ENCODE peak calls at places on chromosomes 6 and 20, in ten cellular contexts. P, I, V, E, K, U, G, R, T and B are unnamed samples.

GRCh38 chr6:152146385-152146784 is 338.9 kb downstream of the ESR1 start:
- DNase-seq in P (peak), R (no peak), I (no peak), K (no peak), G (no peak), E (no peak), T (no peak), V (no peak), U (no peak), B (no peak)

GRCh38 chr6:98335594-98335993 is 498.8 kb upstream of the POU3F2 start:
- DNase-seq in U (no peak), V (no peak), E (no peak), I (no peak), T (peak), K (no peak), P (no peak), G (no peak), R (no peak), B (no peak)

GRCh38 chr6:157761331-157761921 is 61.6 kb upstream of the SNX9 start:
- DNase-seq in V (no peak), T (no peak), U (no peak), I (no peak), G (no peak), P (peak), E (no peak), K (no peak), R (no peak), B (no peak)

GRCh38 chr6:53910834-53911233 is 116.0 kb downstream of the LRRC1 start:
- DNase-seq in E (no peak), I (no peak), R (no peak), P (no peak), V (no peak), K (no peak), T (peak), U (no peak), G (peak), B (no peak)

GRCh38 chr6:13923527-13924145 is 1.1 kb upstream of the RNF182 start:
- DNase-seq in T (no peak), E (no peak), I (no peak), V (no peak), K (peak), P (peak), R (no peak), U (no peak), G (no peak), B (no peak)

GRCh38 chr6:161985911-161986310 is 712.0 kb upstream of the AGPAT4 start:
- DNase-seq in R (no peak), T (no peak), I (no peak), P (no peak), K (no peak), V (no peak), E (no peak), U (no peak), G (no peak), B (no peak)

GRCh38 chr6:148497256-148497655 is 154.6 kb downstream of the SASH1 start:
- DNase-seq in T (no peak), K (no peak), P (peak), R (no peak), E (no peak), G (no peak), V (no peak), U (no peak), I (no peak), B (no peak)

GRCh38 chr6:44043479-44044153 is 83.6 kb downstream of the MRPL14 start:
- DNase-seq in K (peak), P (peak), E (peak), T (no peak), U (peak), I (no peak), R (peak), G (no peak), V (no peak), B (no peak)

GRCh38 chr20:11205769-11206362 is 532.1 kb upstream of the JAG1 start:
- DNase-seq in V (no peak), I (no peak), U (no peak), P (no peak), R (no peak), G (no peak), K (no peak), E (no peak), T (no peak), B (no peak)

GRCh38 chr20:4608861-4609260 is 112.8 kb upstream of the PRND start:
- DNase-seq in K (no peak), T (no peak), P (no peak), I (no peak), U (no peak), E (no peak), V (no peak), G (no peak), R (no peak), B (no peak)

GRCh38 chr20:57946559-57947315 is 236.9 kb upstream of the PMEPA1 start:
- DNase-seq in K (no peak), P (no peak), R (peak), G (no peak), U (no peak), V (no peak), T (no peak), I (no peak), E (no peak), B (no peak)

GRCh38 chr20:62461157-62461556 is 14.6 kb downstream of the GATA5 start:
- DNase-seq in V (no peak), E (peak), P (no peak), K (no peak), U (no peak), G (no peak), I (no peak), T (no peak), R (no peak), B (no peak)

GRCh38 chr6:157586088-157586414 is 205.1 kb downstream of the ZDHHC14 start:
- DNase-seq in G (no peak), I (no peak), V (no peak), P (no peak), E (no peak), K (no peak), U (no peak), T (peak), R (no peak), B (no peak)

GRCh38 chr20:44644384-44645131 is 6.9 kb downstream of the ADA start:
- DNase-seq in T (no peak), K (no peak), R (no peak), V (no peak), I (no peak), P (no peak), G (no peak), E (no peak), U (peak), B (no peak)

GRCh38 chr20:38117205-38117604 is 47.9 kb downstream of the TGM2 start:
- DNase-seq in V (no peak), P (no peak), G (no peak), U (no peak), E (no peak), T (no peak), R (no peak), K (no peak), I (no peak), B (no peak)

GRCh38 chr6:105649192-105649591 is 246.3 kb upstream of the PREP start:
- DNase-seq in V (no peak), K (no peak), E (no peak), R (no peak), I (no peak), U (no peak), G (no peak), P (no peak), T (no peak), B (no peak)

GRCh38 chr20:38883081-38883980 is 42.9 kb upstream of the FAM83D start:
- DNase-seq in I (no peak), K (no peak), G (no peak), E (peak), R (no peak), P (peak), V (no peak), U (peak), T (no peak), B (no peak)

GRCh38 chr6:113439861-113440260 is 417.3 kb upstream of the MARCKS start:
- DNase-seq in G (no peak), V (no peak), T (peak), U (no peak), K (no peak), E (no peak), R (no peak), I (no peak), P (no peak), B (no peak)

GRCh38 chr6:168336967-168337366 is 17.4 kb upstream of the DACT2 start:
- DNase-seq in T (no peak), V (no peak), K (no peak), U (no peak), I (no peak), R (no peak), P (no peak), E (no peak), G (no peak), B (no peak)

GRCh38 chr20:36827541-36828279 is 48.2 kb upstream of the TLDC2 start:
- DNase-seq in R (no peak), K (no peak), T (no peak), G (peak), P (no peak), E (peak), I (no peak), U (no peak), V (no peak), B (no peak)

GRCh38 chr6:111745186-111745585 is 128.1 kb downstream of the FYN start:
- DNase-seq in E (no peak), R (no peak), V (no peak), K (no peak), T (no peak), G (no peak), P (peak), U (no peak), I (no peak), B (no peak)

GRCh38 chr6:131532476-131533108 is 40.4 kb upstream of the ARG1 start:
- DNase-seq in G (no peak), U (no peak), T (no peak), I (no peak), P (no peak), E (no peak), K (no peak), R (no peak), V (no peak), B (no peak)

GRCh38 chr20:5216663-5217062 is 89.9 kb downstream of the CDS2 start:
- DNase-seq in G (no peak), R (no peak), E (peak), V (no peak), I (no peak), P (no peak), U (no peak), T (no peak), K (no peak), B (no peak)

GRCh38 chr6:85672623-85673022 is 29.9 kb upstream of the SYNCRIP start:
- DNase-seq in G (no peak), R (no peak), U (no peak), V (no peak), I (no peak), P (no peak), K (no peak), T (no peak), E (no peak), B (no peak)

GRCh38 chr6:168979254-168979653 is 274.4 kb downstream of the THBS2 start:
- DNase-seq in V (no peak), T (no peak), E (no peak), K (no peak), I (no peak), U (no peak), R (no peak), G (no peak), P (no peak), B (no peak)

GRCh38 chr6:75130784-75131183 is 75.1 kb downstream of the COL12A1 start:
- DNase-seq in I (no peak), R (no peak), E (no peak), K (no peak), G (peak), T (no peak), P (peak), V (no peak), U (no peak), B (no peak)

GRCh38 chr6:121639041-121639440 is 203.6 kb downstream of the GJA1 start:
- DNase-seq in G (no peak), T (no peak), K (no peak), I (no peak), R (no peak), U (no peak), P (no peak), E (no peak), V (no peak), B (no peak)

GRCh38 chr6:16760536-16761468 is at the start of gene ATXN1:
- DNase-seq in I (peak), V (no peak), R (no peak), K (peak), P (peak), G (peak), T (peak), E (peak), U (no peak), B (peak)

GRCh38 chr6:16762547-16763477 is 1.6 kb upstream of the ATXN1 start:
- DNase-seq in R (no peak), U (peak), I (no peak), E (peak), T (peak), G (peak), V (peak), P (peak), K (peak), B (peak)

GRCh38 chr6:16762265-16762546 is 946 bp upstream of the ATXN1 start:
- DNase-seq in K (no peak), I (no peak), E (no peak), R (no peak), G (no peak), V (no peak), T (no peak), P (peak), U (no peak), B (no peak)

GRCh38 chr6:16759646-16760535 is 1.4 kb downstream of the ATXN1 start:
- DNase-seq in E (peak), V (peak), R (peak), I (peak), P (peak), G (peak), U (peak), K (peak), T (peak), B (peak)

GRCh38 chr6:16761469-16762264 is 407 bp upstream of the ATXN1 start:
- DNase-seq in R (peak), K (peak), G (peak), E (peak), U (peak), V (peak), P (peak), I (peak), T (peak), B (peak)
- TF ChIP-seq CTCF in R (peak), K (peak), G (no peak), E (peak), U (peak), V (peak), P (no peak), I (peak), T (peak), B (no peak)

DNA sequence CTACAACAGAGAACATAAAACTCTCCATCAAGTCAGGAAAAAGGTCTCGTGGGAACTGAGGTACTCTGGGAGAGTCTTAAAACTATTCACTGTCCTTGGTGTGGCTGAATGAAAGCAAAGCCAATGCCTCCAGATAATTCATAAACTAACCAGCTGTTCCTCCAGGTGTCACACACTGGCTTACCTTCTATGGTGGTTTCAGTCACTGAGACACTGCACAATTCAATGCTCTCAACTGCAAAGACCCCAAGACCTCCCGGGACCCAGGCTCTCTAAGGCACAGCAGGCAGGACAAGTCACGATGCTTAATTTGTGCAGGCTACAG is 100.8 kb downstream of the GMPR start:
- DNase-seq in K (no peak), V (no peak), I (no peak), G (no peak), E (no peak), U (no peak), T (no peak), R (no peak), P (no peak), B (no peak)
- TF ChIP-seq CTCF in K (no peak), V (no peak), I (no peak), G (no peak), E (no peak), U (no peak), T (no peak), R (no peak), P (no peak), B (no peak)

GRCh38 chr6:7087066-7087465 is 20.7 kb upstream of the RREB1 start:
- DNase-seq in R (no peak), T (peak), U (no peak), V (no peak), E (no peak), G (no peak), P (peak), I (no peak), K (no peak), B (no peak)
- TF ChIP-seq CTCF in R (peak), T (peak), U (no peak), V (no peak), E (peak), G (no peak), P (peak), I (no peak), K (no peak), B (no peak)

DNA sequence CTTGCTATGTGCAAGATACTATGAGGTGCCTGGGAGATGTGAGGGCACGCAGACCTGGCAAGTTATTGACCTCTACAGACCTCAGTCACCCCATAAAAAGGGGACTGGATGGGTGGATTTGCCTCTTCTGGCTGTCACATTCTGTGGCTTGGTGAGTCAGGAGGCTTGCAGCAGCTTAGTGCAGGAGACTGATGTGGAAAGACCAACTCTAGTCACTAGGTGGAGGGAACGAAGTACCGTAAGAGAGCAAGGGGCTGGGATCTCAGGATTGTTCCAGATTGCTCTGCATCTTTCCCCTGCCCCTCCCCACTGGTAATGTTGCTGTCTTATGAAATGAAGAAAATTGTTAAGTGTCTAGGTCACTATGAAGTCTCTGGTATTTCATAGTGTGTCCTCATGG is 3.3 kb downstream of the MAPRE1 start:
- DNase-seq in U (no peak), V (no peak), K (no peak), P (peak), T (peak), R (no peak), G (no peak), E (no peak), I (no peak), B (no peak)
- TF ChIP-seq CTCF in U (no peak), V (no peak), K (no peak), P (peak), T (no peak), R (peak), G (no peak), E (no peak), I (no peak), B (no peak)

DNA sequence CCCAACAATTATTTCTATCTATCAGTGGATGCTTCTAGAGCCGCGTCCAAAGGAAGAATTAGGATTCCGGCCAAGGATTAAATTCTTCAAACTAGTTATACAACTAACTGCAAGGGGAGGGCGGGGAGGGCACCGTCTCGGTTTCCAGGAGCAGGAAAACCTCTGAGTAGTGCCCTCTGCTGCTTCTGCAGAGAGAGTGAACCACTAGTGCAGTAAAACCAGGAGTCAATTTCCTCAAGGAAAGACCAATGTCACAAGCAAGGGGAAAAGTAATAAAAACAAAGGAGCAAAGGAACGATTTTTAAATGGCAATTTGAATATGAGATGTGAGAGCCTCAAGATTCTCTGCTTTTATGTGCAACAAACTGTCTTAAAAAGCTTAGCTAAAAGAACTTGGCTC is 16.5 kb upstream of the UBE2J1 start:
- DNase-seq in R (no peak), G (peak), I (no peak), U (peak), V (no peak), P (peak), E (peak), T (peak), K (no peak), B (peak)
- TF ChIP-seq CTCF in R (peak), G (peak), I (peak), U (peak), V (peak), P (peak), E (peak), T (peak), K (no peak), B (peak)

DNA sequence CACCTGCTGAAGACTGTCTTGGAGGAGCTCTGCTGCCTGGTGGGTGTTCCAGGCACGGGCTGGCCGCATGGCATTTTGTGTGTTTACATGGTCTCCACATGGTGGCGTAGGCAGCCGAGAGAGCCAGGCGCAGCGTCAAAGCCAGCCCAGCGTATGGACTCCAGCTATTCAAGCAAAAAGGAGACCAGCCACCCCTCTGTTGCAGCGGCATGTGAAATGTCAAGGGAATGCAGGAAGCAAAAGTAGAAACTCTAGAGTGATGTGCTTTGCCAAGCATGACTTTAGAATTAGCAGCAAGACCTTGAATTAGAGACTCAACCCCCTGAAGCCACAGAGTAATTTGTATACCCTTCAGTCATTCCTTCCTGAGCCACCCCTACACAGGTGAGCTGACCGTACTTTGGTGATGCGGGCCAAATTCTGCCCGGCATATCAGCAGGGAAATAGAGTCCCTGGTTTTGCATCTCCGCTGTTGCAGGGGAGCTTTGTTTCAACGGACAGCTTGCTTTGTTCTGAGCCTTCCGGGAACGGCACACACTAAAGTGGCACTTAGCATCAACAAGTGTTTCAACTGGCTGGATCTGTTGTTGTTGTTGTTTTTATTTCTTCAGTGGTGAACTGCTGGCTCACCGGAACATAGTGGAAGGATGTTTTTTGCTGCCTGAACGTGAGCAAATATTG is 48.5 kb downstream of the FNDC1 start:
- DNase-seq in G (no peak), T (peak), E (no peak), K (peak), U (peak), I (no peak), P (no peak), V (peak), R (no peak), B (peak)
- TF ChIP-seq CTCF in G (no peak), T (peak), E (peak), K (peak), U (peak), I (peak), P (no peak), V (no peak), R (peak), B (no peak)